ENCODE peak calls at places on chromosomes 6 and 20, in ten cellular contexts. One of them, this sample, is unnamed.

GRCh38 chr6:157853018-157853805 is 30.2 kb downstream of the SNX9 start:
- DNase-seq in HFFc6: no peak
- DNase-seq in natural killer cell: no peak
- DNase-seq in cardiac fibroblast: no peak
- DNase-seq in caudate nucleus: no peak
- DNase-seq in adrenal gland: no peak
- DNase-seq in NCI-H1417 treated with DMSO at 0.1 percent for 48 hours: no peak
- DNase-seq in MM.1S: no peak
- DNase-seq in stimulated activated naive CD4-positive, alpha-beta T cell: no peak
- DNase-seq in AG08395: no peak
- DNase-seq in this sample: no peak

GRCh38 chr6:106182455-106182854 is 96.3 kb downstream of the PRDM1 start:
- DNase-seq in natural killer cell: no peak
- DNase-seq in adrenal gland: no peak
- DNase-seq in caudate nucleus: no peak
- DNase-seq in HFFc6: no peak
- DNase-seq in MM.1S: no peak
- DNase-seq in AG08395: no peak
- DNase-seq in cardiac fibroblast: no peak
- DNase-seq in NCI-H1417 treated with DMSO at 0.1 percent for 48 hours: no peak
- DNase-seq in stimulated activated naive CD4-positive, alpha-beta T cell: no peak
- DNase-seq in this sample: no peak

GRCh38 chr6:143513410-143513809 is 1.9 kb upstream of the FUCA2 start:
- DNase-seq in natural killer cell: no peak
- DNase-seq in adrenal gland: no peak
- DNase-seq in AG08395: no peak
- DNase-seq in MM.1S: no peak
- DNase-seq in cardiac fibroblast: no peak
- DNase-seq in stimulated activated naive CD4-positive, alpha-beta T cell: no peak
- DNase-seq in NCI-H1417 treated with DMSO at 0.1 percent for 48 hours: no peak
- DNase-seq in caudate nucleus: no peak
- DNase-seq in HFFc6: no peak
- DNase-seq in this sample: peak

GRCh38 chr6:40074292-40075050 is 140.2 kb upstream of the MOCS1 start:
- DNase-seq in MM.1S: no peak
- DNase-seq in stimulated activated naive CD4-positive, alpha-beta T cell: no peak
- DNase-seq in natural killer cell: no peak
- DNase-seq in AG08395: no peak
- DNase-seq in NCI-H1417 treated with DMSO at 0.1 percent for 48 hours: no peak
- DNase-seq in adrenal gland: no peak
- DNase-seq in HFFc6: no peak
- DNase-seq in cardiac fibroblast: no peak
- DNase-seq in caudate nucleus: no peak
- DNase-seq in this sample: no peak

GRCh38 chr20:19889011-19889953 is 127.9 kb upstream of the NAA20 start:
- DNase-seq in adrenal gland: peak
- DNase-seq in NCI-H1417 treated with DMSO at 0.1 percent for 48 hours: no peak
- DNase-seq in MM.1S: no peak
- DNase-seq in stimulated activated naive CD4-positive, alpha-beta T cell: no peak
- DNase-seq in caudate nucleus: no peak
- DNase-seq in natural killer cell: no peak
- DNase-seq in HFFc6: peak
- DNase-seq in cardiac fibroblast: peak
- DNase-seq in AG08395: peak
- DNase-seq in this sample: no peak

GRCh38 chr6:170182093-170182780 is 108.6 kb downstream of the DLL1 start:
- DNase-seq in stimulated activated naive CD4-positive, alpha-beta T cell: no peak
- DNase-seq in HFFc6: no peak
- DNase-seq in NCI-H1417 treated with DMSO at 0.1 percent for 48 hours: no peak
- DNase-seq in cardiac fibroblast: no peak
- DNase-seq in AG08395: no peak
- DNase-seq in MM.1S: no peak
- DNase-seq in natural killer cell: peak
- DNase-seq in caudate nucleus: no peak
- DNase-seq in adrenal gland: peak
- DNase-seq in this sample: no peak

GRCh38 chr6:37259191-37259590 is 1.2 kb upstream of the TMEM217 start:
- DNase-seq in adrenal gland: no peak
- DNase-seq in natural killer cell: no peak
- DNase-seq in AG08395: no peak
- DNase-seq in HFFc6: no peak
- DNase-seq in NCI-H1417 treated with DMSO at 0.1 percent for 48 hours: no peak
- DNase-seq in caudate nucleus: no peak
- DNase-seq in MM.1S: no peak
- DNase-seq in stimulated activated naive CD4-positive, alpha-beta T cell: no peak
- DNase-seq in cardiac fibroblast: no peak
- DNase-seq in this sample: no peak

GRCh38 chr20:35395728-35396127 is 16.0 kb downstream of the UQCC1 start:
- DNase-seq in AG08395: peak
- DNase-seq in cardiac fibroblast: peak
- DNase-seq in caudate nucleus: no peak
- DNase-seq in adrenal gland: peak
- DNase-seq in HFFc6: peak
- DNase-seq in NCI-H1417 treated with DMSO at 0.1 percent for 48 hours: no peak
- DNase-seq in stimulated activated naive CD4-positive, alpha-beta T cell: no peak
- DNase-seq in natural killer cell: no peak
- DNase-seq in MM.1S: no peak
- DNase-seq in this sample: no peak

GRCh38 chr6:5121479-5121878 is 36.3 kb downstream of the PPP1R3G start:
- DNase-seq in caudate nucleus: no peak
- DNase-seq in adrenal gland: peak
- DNase-seq in HFFc6: no peak
- DNase-seq in NCI-H1417 treated with DMSO at 0.1 percent for 48 hours: no peak
- DNase-seq in stimulated activated naive CD4-positive, alpha-beta T cell: no peak
- DNase-seq in MM.1S: no peak
- DNase-seq in AG08395: no peak
- DNase-seq in cardiac fibroblast: no peak
- DNase-seq in natural killer cell: no peak
- DNase-seq in this sample: no peak

GRCh38 chr20:8255945-8256632 is 124.0 kb downstream of the PLCB1 start:
- DNase-seq in HFFc6: no peak
- DNase-seq in adrenal gland: no peak
- DNase-seq in cardiac fibroblast: no peak
- DNase-seq in natural killer cell: no peak
- DNase-seq in MM.1S: no peak
- DNase-seq in NCI-H1417 treated with DMSO at 0.1 percent for 48 hours: no peak
- DNase-seq in stimulated activated naive CD4-positive, alpha-beta T cell: no peak
- DNase-seq in AG08395: no peak
- DNase-seq in caudate nucleus: no peak
- DNase-seq in this sample: no peak

GRCh38 chr6:75819776-75820487 is 70.9 kb downstream of the MYO6 start:
- DNase-seq in cardiac fibroblast: no peak
- DNase-seq in adrenal gland: no peak
- DNase-seq in HFFc6: no peak
- DNase-seq in natural killer cell: no peak
- DNase-seq in stimulated activated naive CD4-positive, alpha-beta T cell: no peak
- DNase-seq in AG08395: no peak
- DNase-seq in caudate nucleus: no peak
- DNase-seq in MM.1S: peak
- DNase-seq in NCI-H1417 treated with DMSO at 0.1 percent for 48 hours: no peak
- DNase-seq in this sample: no peak

GRCh38 chr20:17498181-17498580 is 33.0 kb downstream of the BFSP1 start:
- DNase-seq in stimulated activated naive CD4-positive, alpha-beta T cell: no peak
- DNase-seq in NCI-H1417 treated with DMSO at 0.1 percent for 48 hours: no peak
- DNase-seq in caudate nucleus: no peak
- DNase-seq in adrenal gland: no peak
- DNase-seq in cardiac fibroblast: no peak
- DNase-seq in HFFc6: peak
- DNase-seq in natural killer cell: no peak
- DNase-seq in AG08395: peak
- DNase-seq in MM.1S: no peak
- DNase-seq in this sample: no peak

GRCh38 chr6:10140824-10141223 is 274.1 kb downstream of the TFAP2A start:
- DNase-seq in natural killer cell: no peak
- DNase-seq in cardiac fibroblast: peak
- DNase-seq in adrenal gland: no peak
- DNase-seq in NCI-H1417 treated with DMSO at 0.1 percent for 48 hours: no peak
- DNase-seq in stimulated activated naive CD4-positive, alpha-beta T cell: no peak
- DNase-seq in caudate nucleus: no peak
- DNase-seq in HFFc6: no peak
- DNase-seq in MM.1S: no peak
- DNase-seq in AG08395: no peak
- DNase-seq in this sample: no peak

GRCh38 chr20:48096212-48096875 is 311.1 kb upstream of the SULF2 start:
- DNase-seq in caudate nucleus: no peak
- DNase-seq in NCI-H1417 treated with DMSO at 0.1 percent for 48 hours: no peak
- DNase-seq in adrenal gland: no peak
- DNase-seq in HFFc6: no peak
- DNase-seq in MM.1S: no peak
- DNase-seq in natural killer cell: no peak
- DNase-seq in AG08395: no peak
- DNase-seq in stimulated activated naive CD4-positive, alpha-beta T cell: no peak
- DNase-seq in cardiac fibroblast: no peak
- DNase-seq in this sample: no peak

GRCh38 chr6:24909281-24910216 is 26.2 kb downstream of the RIPOR2 start:
- DNase-seq in stimulated activated naive CD4-positive, alpha-beta T cell: no peak
- DNase-seq in cardiac fibroblast: no peak
- DNase-seq in AG08395: no peak
- DNase-seq in natural killer cell: no peak
- DNase-seq in HFFc6: no peak
- DNase-seq in MM.1S: no peak
- DNase-seq in adrenal gland: no peak
- DNase-seq in NCI-H1417 treated with DMSO at 0.1 percent for 48 hours: no peak
- DNase-seq in caudate nucleus: no peak
- DNase-seq in this sample: no peak

GRCh38 chr6:30842754-30843610 is 41.3 kb upstream of the DDR1 start:
- DNase-seq in cardiac fibroblast: peak
- DNase-seq in natural killer cell: no peak
- DNase-seq in AG08395: no peak
- DNase-seq in HFFc6: no peak
- DNase-seq in caudate nucleus: no peak
- DNase-seq in NCI-H1417 treated with DMSO at 0.1 percent for 48 hours: no peak
- DNase-seq in MM.1S: no peak
- DNase-seq in adrenal gland: no peak
- DNase-seq in stimulated activated naive CD4-positive, alpha-beta T cell: no peak
- DNase-seq in this sample: no peak

GRCh38 chr6:124463271-124463670 is 499.0 kb upstream of the RNF217 start:
- DNase-seq in stimulated activated naive CD4-positive, alpha-beta T cell: no peak
- DNase-seq in MM.1S: no peak
- DNase-seq in natural killer cell: no peak
- DNase-seq in AG08395: no peak
- DNase-seq in caudate nucleus: no peak
- DNase-seq in adrenal gland: no peak
- DNase-seq in cardiac fibroblast: no peak
- DNase-seq in NCI-H1417 treated with DMSO at 0.1 percent for 48 hours: no peak
- DNase-seq in HFFc6: no peak
- DNase-seq in this sample: no peak

GRCh38 chr20:18676366-18676765 is 88.5 kb downstream of the DTD1 start:
- DNase-seq in caudate nucleus: no peak
- DNase-seq in NCI-H1417 treated with DMSO at 0.1 percent for 48 hours: no peak
- DNase-seq in stimulated activated naive CD4-positive, alpha-beta T cell: no peak
- DNase-seq in MM.1S: no peak
- DNase-seq in AG08395: no peak
- DNase-seq in adrenal gland: no peak
- DNase-seq in cardiac fibroblast: no peak
- DNase-seq in HFFc6: no peak
- DNase-seq in natural killer cell: no peak
- DNase-seq in this sample: no peak

GRCh38 chr6:79077680-79078056 is 386 bp downstream of the PHIP start:
- DNase-seq in MM.1S: peak
- DNase-seq in adrenal gland: no peak
- DNase-seq in HFFc6: no peak
- DNase-seq in natural killer cell: no peak
- DNase-seq in caudate nucleus: no peak
- DNase-seq in AG08395: peak
- DNase-seq in NCI-H1417 treated with DMSO at 0.1 percent for 48 hours: no peak
- DNase-seq in cardiac fibroblast: no peak
- DNase-seq in stimulated activated naive CD4-positive, alpha-beta T cell: no peak
- DNase-seq in this sample: peak

GRCh38 chr6:3232017-3232838 is 4.8 kb upstream of the TUBB2B start:
- DNase-seq in cardiac fibroblast: no peak
- DNase-seq in natural killer cell: no peak
- DNase-seq in MM.1S: no peak
- DNase-seq in stimulated activated naive CD4-positive, alpha-beta T cell: peak
- DNase-seq in NCI-H1417 treated with DMSO at 0.1 percent for 48 hours: no peak
- DNase-seq in AG08395: no peak
- DNase-seq in adrenal gland: peak
- DNase-seq in HFFc6: no peak
- DNase-seq in caudate nucleus: no peak
- DNase-seq in this sample: no peak

GRCh38 chr6:151084275-151084674 is 155.5 kb upstream of the AKAP12 start:
- DNase-seq in caudate nucleus: no peak
- DNase-seq in NCI-H1417 treated with DMSO at 0.1 percent for 48 hours: no peak
- DNase-seq in stimulated activated naive CD4-positive, alpha-beta T cell: no peak
- DNase-seq in adrenal gland: no peak
- DNase-seq in cardiac fibroblast: no peak
- DNase-seq in HFFc6: no peak
- DNase-seq in MM.1S: no peak
- DNase-seq in natural killer cell: no peak
- DNase-seq in AG08395: no peak
- DNase-seq in this sample: no peak

GRCh38 chr6:5082487-5083306 is 2.4 kb upstream of the PPP1R3G start:
- DNase-seq in HFFc6: peak
- DNase-seq in caudate nucleus: no peak
- DNase-seq in adrenal gland: peak
- DNase-seq in NCI-H1417 treated with DMSO at 0.1 percent for 48 hours: no peak
- DNase-seq in cardiac fibroblast: peak
- DNase-seq in AG08395: peak
- DNase-seq in MM.1S: no peak
- DNase-seq in natural killer cell: no peak
- DNase-seq in stimulated activated naive CD4-positive, alpha-beta T cell: no peak
- DNase-seq in this sample: no peak

GRCh38 chr6:14910692-14911547 is 334.9 kb upstream of the JARID2 start:
- DNase-seq in cardiac fibroblast: peak
- DNase-seq in NCI-H1417 treated with DMSO at 0.1 percent for 48 hours: no peak
- DNase-seq in stimulated activated naive CD4-positive, alpha-beta T cell: no peak
- DNase-seq in natural killer cell: no peak
- DNase-seq in caudate nucleus: no peak
- DNase-seq in adrenal gland: peak
- DNase-seq in MM.1S: no peak
- DNase-seq in HFFc6: no peak
- DNase-seq in AG08395: peak
- DNase-seq in this sample: peak

GRCh38 chr6:53579338-53579737 is 34.4 kb upstream of the GCLC start:
- DNase-seq in stimulated activated naive CD4-positive, alpha-beta T cell: no peak
- DNase-seq in NCI-H1417 treated with DMSO at 0.1 percent for 48 hours: no peak
- DNase-seq in caudate nucleus: no peak
- DNase-seq in HFFc6: no peak
- DNase-seq in natural killer cell: no peak
- DNase-seq in MM.1S: no peak
- DNase-seq in AG08395: no peak
- DNase-seq in cardiac fibroblast: no peak
- DNase-seq in adrenal gland: no peak
- DNase-seq in this sample: no peak

GRCh38 chr6:99092009-99092408 is 144.3 kb upstream of the FBXL4 start:
- DNase-seq in caudate nucleus: no peak
- DNase-seq in HFFc6: no peak
- DNase-seq in NCI-H1417 treated with DMSO at 0.1 percent for 48 hours: no peak
- DNase-seq in AG08395: no peak
- DNase-seq in natural killer cell: no peak
- DNase-seq in stimulated activated naive CD4-positive, alpha-beta T cell: no peak
- DNase-seq in adrenal gland: no peak
- DNase-seq in cardiac fibroblast: no peak
- DNase-seq in MM.1S: peak
- DNase-seq in this sample: no peak

GRCh38 chr20:16533493-16533892 is 39.8 kb downstream of the KIF16B start:
- DNase-seq in cardiac fibroblast: no peak
- DNase-seq in HFFc6: no peak
- DNase-seq in AG08395: no peak
- DNase-seq in stimulated activated naive CD4-positive, alpha-beta T cell: no peak
- DNase-seq in adrenal gland: no peak
- DNase-seq in natural killer cell: no peak
- DNase-seq in caudate nucleus: no peak
- DNase-seq in MM.1S: no peak
- DNase-seq in NCI-H1417 treated with DMSO at 0.1 percent for 48 hours: no peak
- DNase-seq in this sample: no peak

GRCh38 chr6:41191569-41191968 is 9.4 kb downstream of the TREML2 start:
- DNase-seq in AG08395: peak
- DNase-seq in stimulated activated naive CD4-positive, alpha-beta T cell: peak
- DNase-seq in MM.1S: no peak
- DNase-seq in caudate nucleus: no peak
- DNase-seq in natural killer cell: peak
- DNase-seq in HFFc6: no peak
- DNase-seq in cardiac fibroblast: peak
- DNase-seq in adrenal gland: no peak
- DNase-seq in NCI-H1417 treated with DMSO at 0.1 percent for 48 hours: no peak
- DNase-seq in this sample: peak

GRCh38 chr20:20695250-20695816 is 17.1 kb downstream of the RALGAPA2 start:
- DNase-seq in NCI-H1417 treated with DMSO at 0.1 percent for 48 hours: no peak
- DNase-seq in HFFc6: no peak
- DNase-seq in cardiac fibroblast: no peak
- DNase-seq in adrenal gland: no peak
- DNase-seq in MM.1S: no peak
- DNase-seq in natural killer cell: no peak
- DNase-seq in stimulated activated naive CD4-positive, alpha-beta T cell: no peak
- DNase-seq in caudate nucleus: no peak
- DNase-seq in AG08395: no peak
- DNase-seq in this sample: no peak

This sample was measured in germinal center.